ENCODE peak calls at places on chromosomes 16 and 17, in five cellular contexts. X is A549, A is prostate gland, S is IMR-90, G is gastrocnemius medialis. D is an unnamed sample.

GRCh38 chr16:37511-37910 is 15.9 kb downstream of the POLR3K start:
- DNase-seq in X (no peak), A (no peak), S (no peak), G (no peak), D (no peak)

GRCh38 chr16:50711862-50712567 is 18.6 kb downstream of the NOD2 start:
- DNase-seq in X (no peak), A (peak), S (no peak), G (peak), D (no peak)

GRCh38 chr16:3256146-3256875 is at the start of gene MEFV:
- DNase-seq in X (no peak), A (no peak), S (peak), G (peak), D (no peak)

GRCh38 chr17:19979917-19980770 is 2.5 kb upstream of the AKAP10 start:
- DNase-seq in X (no peak), A (no peak), S (no peak), G (peak), D (no peak)

GRCh38 chr17:56761387-56761786 is 72.3 kb downstream of the C17orf67 start:
- DNase-seq in X (no peak), A (no peak), S (no peak), G (no peak), D (no peak)

GRCh38 chr16:23071202-23072083 is 77.8 kb downstream of the USP31 start:
- DNase-seq in X (no peak), A (no peak), S (peak), G (peak), D (no peak)

GRCh38 chr16:3087243-3087791 is 11.8 kb downstream of the ZSCAN10 start:
- DNase-seq in X (peak), A (no peak), S (no peak), G (no peak), D (no peak)

GRCh38 chr16:20647736-20648135 is 49.7 kb downstream of the ACSM1 start:
- DNase-seq in X (no peak), A (no peak), S (no peak), G (no peak), D (no peak)

GRCh38 chr16:53967172-53967571 is 263.2 kb downstream of the FTO start:
- DNase-seq in X (no peak), A (no peak), S (no peak), G (peak), D (no peak)

GRCh38 chr17:76994237-76994637 is 126.0 kb downstream of the MGAT5B start:
- DNase-seq in X (peak), A (no peak), S (no peak), G (no peak), D (no peak)

GRCh38 chr17:79840204-79840988 is 1.2 kb upstream of the CBX4 start:
- DNase-seq in X (peak), A (peak), S (peak), G (peak), D (no peak)

GRCh38 chr17:58492238-58493121 is 4.3 kb upstream of the HSF5 start:
- DNase-seq in X (no peak), A (no peak), S (no peak), G (no peak), D (no peak)

GRCh38 chr16:18792836-18793433 is 2.8 kb upstream of the RPS15A start:
- DNase-seq in X (no peak), A (no peak), S (no peak), G (no peak), D (no peak)

GRCh38 chr17:32495347-32496253 is 8.8 kb downstream of the CDK5R1 start:
- DNase-seq in X (no peak), A (no peak), S (peak), G (peak), D (no peak)

GRCh38 chr17:57604771-57605733 is 140.0 kb downstream of the CCDC182 start:
- DNase-seq in X (no peak), A (peak), S (peak), G (peak), D (no peak)

GRCh38 chr16:28845173-28846079 is 722 bp downstream of the TUFM start:
- DNase-seq in X (peak), A (no peak), S (peak), G (no peak), D (no peak)

GRCh38 chr17:83107656-83108048 is 28.2 kb downstream of the METRNL start:
- DNase-seq in X (no peak), A (no peak), S (no peak), G (no peak), D (no peak)

GRCh38 chr17:34580685-34581445 is 1.5 kb downstream of the TMEM132E start:
- DNase-seq in X (no peak), A (no peak), S (no peak), G (no peak), D (no peak)

GRCh38 chr17:29179232-29180036 is 764 bp downstream of the MYO18A start:
- DNase-seq in X (peak), A (peak), S (no peak), G (no peak), D (no peak)

DNA sequence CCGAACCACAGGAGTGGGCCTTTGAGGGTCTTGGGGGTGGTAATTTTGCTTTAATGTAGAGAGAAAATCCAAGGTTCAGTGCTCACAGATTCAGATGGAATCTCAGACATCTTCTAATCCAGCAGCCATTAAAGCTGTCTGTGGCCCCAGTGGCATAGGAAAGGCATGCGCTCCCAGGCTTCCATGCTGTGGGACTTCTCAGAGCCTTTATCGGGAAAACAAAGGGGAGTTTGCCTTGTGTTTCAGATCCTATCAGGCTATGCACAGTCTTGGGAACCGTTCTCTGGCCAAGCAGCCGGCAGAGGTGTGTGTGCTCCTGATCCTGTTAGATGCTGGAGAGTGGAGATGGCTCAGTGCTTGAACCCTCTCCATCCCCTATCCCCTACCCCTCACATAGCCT is 7.8 kb downstream of the ADGRG1 start:
- DNase-seq in X (no peak), A (no peak), S (no peak), G (no peak), D (no peak)
- TF ChIP-seq POLR2A in X (no peak), A (no peak), S (no peak), G (no peak), D (no peak)

GRCh38 chr17:78780852-78781338 is 1.2 kb downstream of the CYTH1 start:
- DNase-seq in X (no peak), A (no peak), S (no peak), G (no peak), D (no peak)
- TF ChIP-seq POLR2A in X (no peak), A (no peak), S (no peak), G (no peak), D (no peak)

DNA sequence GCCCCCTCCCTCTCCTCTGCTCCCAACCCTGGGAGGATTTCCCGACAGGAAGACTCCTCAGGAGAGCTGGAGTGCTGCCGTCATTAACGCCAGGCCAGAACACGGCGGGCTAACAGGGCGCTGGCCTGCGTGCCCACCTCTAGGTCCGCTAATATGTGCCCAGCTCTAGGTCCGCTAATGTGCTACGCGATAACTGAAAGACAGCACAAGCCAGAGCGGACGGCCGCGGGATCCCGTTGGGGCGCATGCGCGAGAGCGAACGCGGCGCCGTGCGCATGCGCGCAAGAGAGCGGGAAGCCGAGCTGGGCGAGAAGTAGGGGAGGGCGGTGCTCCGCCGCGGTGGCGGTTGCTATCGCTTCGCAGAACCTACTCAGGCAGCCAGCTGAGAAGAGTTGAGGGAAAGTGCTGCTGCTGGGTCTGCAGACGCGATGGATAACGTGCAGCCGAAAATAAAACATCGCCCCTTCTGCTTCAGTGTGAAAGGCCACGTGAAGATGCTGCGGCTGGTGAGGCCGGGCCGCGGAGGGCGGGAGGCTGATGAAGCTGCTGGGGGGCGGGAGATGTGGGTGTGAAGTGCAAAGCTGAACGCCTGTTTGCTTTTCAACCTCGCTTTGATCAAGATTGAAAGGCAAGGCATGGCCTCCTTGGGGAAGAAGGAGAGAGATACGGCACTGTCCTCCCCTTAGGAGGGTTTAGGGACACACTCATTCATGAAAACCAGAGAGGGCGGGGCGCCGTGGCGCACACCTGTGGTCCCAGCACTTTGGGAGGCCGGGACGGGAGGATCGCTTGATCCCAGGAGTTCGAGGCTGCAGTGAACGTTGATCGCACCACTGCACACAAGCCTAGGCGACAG is at the start of gene CKLF:
- DNase-seq in X (peak), A (peak), S (peak), G (peak), D (no peak)
- TF ChIP-seq POLR2A in X (peak), A (peak), S (no peak), G (peak), D (no peak)

DNA sequence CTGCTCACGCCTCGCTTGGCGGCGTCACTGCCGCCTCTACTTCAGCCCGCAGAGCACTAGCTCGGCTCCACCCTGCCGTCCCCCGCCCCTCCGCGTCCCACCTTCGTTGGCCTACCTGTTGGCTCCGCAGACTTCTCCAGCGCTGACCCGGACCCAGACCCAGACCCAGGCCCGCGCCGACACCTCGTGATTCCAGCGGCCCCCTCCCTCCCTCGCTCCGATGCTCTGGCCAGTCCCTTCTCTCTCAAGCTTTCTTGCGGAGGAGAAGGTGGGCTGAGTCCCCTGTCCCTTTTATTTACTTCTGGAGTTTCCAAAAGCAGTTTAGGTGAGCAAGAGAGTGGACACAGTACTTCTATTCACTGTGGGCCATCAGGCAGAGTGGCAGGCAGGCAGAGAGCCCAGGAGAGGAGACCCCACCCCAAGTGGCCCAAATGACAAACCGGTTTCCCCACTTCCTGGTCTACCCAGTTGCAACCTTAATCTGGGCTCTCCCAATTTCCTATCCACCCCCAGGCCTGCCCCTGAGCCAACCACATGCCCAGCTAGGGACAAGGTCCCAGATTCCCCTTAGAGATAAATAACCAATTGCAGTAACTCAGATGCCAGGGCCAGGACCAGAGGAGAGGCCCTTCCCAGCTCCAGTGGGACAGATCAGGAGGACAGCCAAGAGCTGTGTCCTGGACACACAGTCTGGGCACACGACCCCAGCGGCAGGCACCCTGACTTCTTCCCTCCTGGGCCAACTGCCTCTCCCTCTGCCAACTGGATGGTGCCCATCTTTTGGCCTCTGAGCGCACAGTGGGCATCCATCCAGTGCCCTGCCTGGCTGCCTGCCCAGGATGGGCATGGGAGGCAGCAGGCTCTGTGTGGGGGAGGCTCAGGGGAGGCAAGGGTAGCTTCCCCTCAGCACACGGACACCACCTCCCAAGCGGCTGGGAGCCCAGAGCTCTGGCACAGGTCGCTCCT is 1.2 kb upstream of the SRCIN1 start:
- DNase-seq in X (no peak), A (peak), S (no peak), G (no peak), D (no peak)
- TF ChIP-seq POLR2A in X (no peak), A (no peak), S (no peak), G (no peak), D (no peak)

DNA sequence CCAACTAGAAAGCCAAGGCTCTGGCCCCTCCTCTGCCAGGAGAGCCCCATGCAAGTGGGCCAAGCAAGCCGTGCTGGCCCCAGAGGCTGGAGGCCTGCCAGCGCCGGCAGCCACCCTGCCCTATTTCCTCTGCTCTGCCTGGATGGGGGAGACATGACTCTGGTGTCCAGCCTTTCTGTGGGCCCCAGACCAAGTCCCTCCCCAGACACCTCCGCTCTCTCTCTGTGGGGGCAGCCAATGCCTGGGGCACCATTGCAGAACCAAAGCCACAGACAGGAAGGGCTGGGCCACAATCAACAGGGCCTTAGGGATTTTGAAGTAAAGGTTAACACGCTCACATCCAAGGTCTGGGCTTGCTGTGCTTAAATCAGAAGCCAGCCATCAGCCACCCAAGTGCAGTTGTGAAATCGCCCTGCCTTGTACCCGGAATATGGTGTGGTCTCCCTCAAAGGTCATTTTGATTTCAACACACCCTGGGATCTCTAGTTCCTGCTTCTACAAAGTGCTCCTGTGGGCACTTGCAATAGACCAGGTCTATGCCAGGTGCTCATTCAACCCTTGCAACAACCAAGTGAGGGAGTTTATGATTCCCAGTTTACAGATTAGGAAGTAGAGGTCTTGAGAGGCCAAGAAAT is 63.5 kb upstream of the TEX2 start:
- DNase-seq in X (peak), A (peak), S (no peak), G (peak), D (peak)
- TF ChIP-seq POLR2A in X (peak), A (no peak), S (no peak), G (peak), D (no peak)

DNA sequence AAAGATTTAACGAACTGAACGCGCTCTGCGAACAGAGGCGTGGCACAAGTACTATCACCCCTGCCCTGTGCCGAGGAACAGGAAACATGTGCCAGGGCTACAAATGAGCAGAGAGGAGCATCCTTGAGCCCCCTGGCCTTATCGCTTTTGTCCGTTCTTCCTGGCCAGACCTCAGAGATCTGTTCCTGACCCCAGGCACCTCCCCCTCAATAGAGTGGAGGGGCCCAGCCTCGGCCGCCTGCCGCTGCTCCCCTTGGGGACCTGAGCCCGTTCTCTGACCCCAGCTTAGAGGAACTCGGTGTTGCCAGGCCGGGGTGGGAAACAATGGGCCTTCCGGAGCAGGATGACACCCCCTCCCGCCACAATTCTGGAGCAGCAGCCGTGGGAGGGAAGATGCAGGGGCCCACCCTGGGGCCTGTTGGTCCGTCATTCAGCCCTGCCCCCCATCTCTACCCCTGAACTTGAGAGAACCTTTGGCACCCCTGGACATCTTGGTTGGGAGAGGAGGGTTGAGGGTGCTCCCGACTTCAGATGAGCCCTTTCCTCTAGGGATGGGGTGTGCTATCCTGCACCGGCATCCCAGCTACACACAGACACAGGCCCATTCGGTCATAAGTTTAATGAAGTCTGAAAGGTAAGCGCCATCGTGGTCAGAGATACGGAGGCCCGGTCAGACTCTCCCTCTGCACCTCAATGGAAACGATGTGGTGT is 1.1 kb downstream of the NAA38 start:
- DNase-seq in X (no peak), A (peak), S (no peak), G (peak), D (no peak)
- TF ChIP-seq POLR2A in X (peak), A (no peak), S (no peak), G (no peak), D (no peak)

DNA sequence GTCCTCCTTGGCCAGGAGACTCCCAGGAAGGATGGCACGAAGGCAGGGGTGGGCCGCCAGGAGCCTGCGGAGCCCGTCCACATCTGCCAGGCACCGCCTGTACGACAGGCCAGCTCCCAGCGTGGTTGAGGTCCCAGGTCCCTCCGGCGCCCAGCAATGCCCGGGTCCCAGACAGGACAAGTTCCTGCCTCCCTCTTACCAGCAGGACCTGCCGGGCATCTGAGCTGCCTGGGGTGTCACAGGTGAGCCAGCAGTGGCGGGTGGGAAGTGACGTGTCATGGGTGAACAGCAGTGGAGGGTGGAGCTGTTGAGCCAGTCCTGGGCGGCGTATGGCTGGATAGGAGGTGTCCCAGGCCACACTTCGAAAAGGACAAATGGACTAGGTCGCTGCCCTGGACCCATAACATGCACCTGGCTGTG is 15.7 kb upstream of the BAHCC1 start:
- DNase-seq in X (no peak), A (peak), S (no peak), G (no peak), D (no peak)
- TF ChIP-seq POLR2A in X (no peak), A (peak), S (no peak), G (no peak), D (no peak)

GRCh38 chr17:50151041-50151936 is 812 bp upstream of the PPP1R9B start:
- DNase-seq in X (peak), A (peak), S (peak), G (peak), D (peak)
- TF ChIP-seq POLR2A in X (peak), A (peak), S (peak), G (peak), D (no peak)

D was measured in esophagus squamous epithelium.